ENCODE peak calls at places on chromosomes 11 and 22, in four cellular contexts. E is spleen, B is H1, K is HCT116. Y is an unnamed sample. For H3K4me1, the result is how much of the 10 kb centered on the place peaks cover.

GRCh38 chr11:75896843-75897419 is 81.9 kb downstream of the UVRAG start:
- DNase-seq in E (no peak), B (no peak), K (peak), Y (no peak)

GRCh38 chr11:69297926-69298777 is 4.2 kb downstream of the MYEOV start:
- DNase-seq in E (peak), B (no peak), K (peak), Y (peak)

GRCh38 chr11:44264761-44265160 is 45.2 kb downstream of the ALX4 start:
- DNase-seq in E (peak), B (no peak), K (no peak), Y (no peak)

GRCh38 chr11:118265954-118266353 is 1.9 kb upstream of the MPZL2 start:
- DNase-seq in E (no peak), B (no peak), K (no peak), Y (peak)

GRCh38 chr11:129861702-129862107 is 33.7 kb downstream of the NFRKB start:
- DNase-seq in E (no peak), B (peak), K (peak), Y (peak)

GRCh38 chr11:14971865-14972580 is at the start of gene CALCA:
- DNase-seq in E (no peak), B (no peak), K (no peak), Y (no peak)

GRCh38 chr11:12587333-12587997 is 86.8 kb upstream of the TEAD1 start:
- DNase-seq in E (no peak), B (no peak), K (no peak), Y (no peak)

GRCh38 chr11:106017088-106017487 is 5.0 kb downstream of the MSANTD4 start:
- DNase-seq in E (no peak), B (no peak), K (no peak), Y (no peak)

GRCh38 chr11:2816941-2817421 is 68.6 kb downstream of the CDKN1C start:
- DNase-seq in E (peak), B (no peak), K (no peak), Y (peak)

GRCh38 chr11:76808996-76809395 is 25.8 kb downstream of the TSKU start:
- DNase-seq in E (peak), B (no peak), K (no peak), Y (no peak)

GRCh38 chr22:37283393-37283937 is 1.2 kb downstream of the CYTH4 start:
- DNase-seq in E (peak), B (no peak), K (no peak), Y (no peak)

GRCh38 chr22:38309614-38310517 is 7.4 kb downstream of the CSNK1E start:
- DNase-seq in E (peak), B (no peak), K (no peak), Y (no peak)
- H3K4me1 ChIP-seq in E (half or more), B (under half), K (under half), Y (under half)

GRCh38 chr11:94924074-94925031 is 49.0 kb downstream of the CWC15 start:
- DNase-seq in E (no peak), B (no peak), K (no peak), Y (no peak)

GRCh38 chr11:94925422-94926270 is 47.7 kb downstream of the CWC15 start:
- DNase-seq in E (no peak), B (no peak), K (no peak), Y (no peak)

GRCh38 chr11:94926271-94926625 is 47.1 kb downstream of the CWC15 start:
- DNase-seq in E (no peak), B (no peak), K (no peak), Y (no peak)

GRCh38 chr11:94928146-94928995 is 45.0 kb downstream of the CWC15 start:
- DNase-seq in E (no peak), B (no peak), K (no peak), Y (no peak)

DNA sequence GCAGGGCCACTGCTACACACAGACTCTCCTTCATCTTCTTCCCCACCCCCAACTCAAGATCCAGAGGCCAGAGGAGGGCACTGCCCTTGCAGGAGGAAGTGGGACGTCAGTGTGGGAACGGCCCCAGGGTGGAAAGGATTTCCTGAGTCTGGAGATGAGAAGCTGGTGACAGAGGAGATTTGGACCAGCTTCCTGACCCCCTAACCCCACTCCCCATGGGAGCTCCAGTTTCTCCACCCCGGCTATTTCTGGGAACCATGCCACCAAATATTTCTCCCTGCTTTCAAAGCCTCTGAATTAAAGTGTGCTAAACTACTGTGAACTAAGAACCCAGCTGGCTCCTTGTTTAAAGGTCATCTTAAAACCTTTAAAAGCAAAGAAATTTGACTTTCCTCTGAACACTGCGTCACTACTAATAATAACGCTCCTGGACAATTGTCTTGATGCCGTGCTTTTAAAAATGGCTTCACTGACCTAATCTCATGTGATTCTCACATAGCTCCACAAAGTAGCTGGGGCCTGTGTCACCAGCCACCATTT is 46.6 kb downstream of the CWC15 start:
- DNase-seq in E (no peak), B (no peak), K (no peak), Y (peak)
- TF ChIP-seq POLR2AphosphoS5 in E (peak), B (no peak), K (no peak), Y (no peak)

DNA sequence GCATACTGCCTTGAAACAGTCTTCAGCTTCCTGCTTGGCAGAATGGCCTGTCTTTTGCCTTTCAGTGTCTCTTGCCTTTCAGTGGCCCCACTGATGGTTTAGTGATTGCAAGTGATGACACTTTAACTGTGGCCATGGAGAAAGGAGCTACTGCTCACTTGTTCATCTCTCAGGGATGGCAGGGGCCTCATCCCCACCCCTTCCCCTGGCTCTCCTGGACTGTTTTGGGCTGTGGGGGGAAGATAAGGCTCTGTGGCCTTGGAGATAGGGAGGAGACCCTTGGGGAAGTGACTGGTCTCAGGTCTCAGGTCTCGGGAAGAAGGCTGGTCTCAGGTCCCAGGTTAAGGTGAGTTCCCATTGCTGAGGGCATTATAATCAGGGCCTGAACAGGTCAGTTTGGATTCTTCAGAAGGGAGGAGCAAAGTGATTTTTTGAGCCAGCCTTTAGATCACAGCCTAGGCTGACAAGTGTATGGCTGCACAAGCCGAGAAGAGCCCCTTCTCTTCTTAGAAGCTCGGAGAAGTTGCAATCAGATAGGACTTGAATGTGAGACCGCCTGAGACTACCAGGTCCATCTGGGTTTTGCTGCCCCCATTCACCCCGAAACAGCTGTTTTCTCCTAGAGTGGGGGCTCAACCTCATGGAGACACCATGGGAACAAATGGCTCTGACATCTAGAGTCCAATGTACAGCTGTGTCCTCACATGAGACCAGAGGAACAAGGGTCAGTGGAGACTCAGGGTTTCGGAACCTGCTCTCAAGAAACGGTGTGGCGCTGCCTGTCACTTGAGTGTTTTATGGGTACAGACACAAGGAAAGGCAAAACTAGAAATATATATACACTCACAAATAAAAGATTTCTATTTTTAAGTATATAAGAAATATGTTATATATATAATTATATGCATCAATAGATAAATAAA is 15.9 kb upstream of the P2RY2 start:
- DNase-seq in E (no peak), B (no peak), K (no peak), Y (no peak)
- H3K4me3 ChIP-seq in E (no peak), B (no peak), K (no peak), Y (no peak)

DNA sequence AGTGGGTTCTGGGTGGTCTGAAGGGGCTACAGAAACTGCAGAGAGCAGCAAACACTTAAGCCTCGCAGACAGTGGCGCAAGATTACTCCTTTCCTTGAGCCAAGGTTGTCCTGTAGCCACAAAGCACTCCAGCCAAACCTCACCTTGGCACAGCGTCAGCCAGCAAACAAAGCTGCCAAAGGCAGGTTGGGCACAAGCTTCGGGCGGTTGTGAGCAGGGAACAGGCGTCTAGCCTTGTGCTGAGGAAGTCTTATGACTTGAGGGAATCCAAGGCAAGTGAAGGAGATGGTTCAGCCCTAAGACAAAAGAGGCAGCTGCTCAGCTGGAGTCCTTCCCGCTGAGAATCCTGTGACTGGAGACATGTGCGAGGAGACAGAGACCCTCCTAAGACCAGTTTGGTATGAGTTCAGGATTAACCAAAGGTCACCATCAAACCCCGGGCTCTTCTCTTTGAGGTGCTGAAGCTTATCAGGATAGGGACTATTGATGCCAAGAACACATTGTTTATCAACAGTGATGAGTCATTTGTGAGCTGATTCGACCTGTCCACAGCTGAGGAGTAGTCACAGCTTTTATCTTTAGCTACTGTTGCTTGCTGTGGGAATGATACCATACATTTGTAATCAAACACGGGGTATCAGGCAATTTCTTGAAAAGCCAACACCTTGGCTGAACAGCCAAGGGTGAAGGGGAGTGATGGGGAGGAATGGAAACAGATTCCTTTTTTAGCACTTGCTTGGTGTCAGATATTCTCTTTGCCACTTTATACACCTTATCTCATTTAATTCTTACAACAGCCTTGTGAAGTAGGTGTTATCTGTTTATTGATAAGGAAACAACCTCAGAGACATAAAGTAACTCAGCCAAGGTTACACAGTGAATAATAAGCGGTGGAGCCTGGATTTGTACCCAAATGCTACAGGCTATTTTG is 4.6 kb downstream of the ADM start:
- DNase-seq in E (peak), B (no peak), K (peak), Y (peak)
- H3K4me1 ChIP-seq in E (under half), B (under half), K (half or more), Y (under half)

DNA sequence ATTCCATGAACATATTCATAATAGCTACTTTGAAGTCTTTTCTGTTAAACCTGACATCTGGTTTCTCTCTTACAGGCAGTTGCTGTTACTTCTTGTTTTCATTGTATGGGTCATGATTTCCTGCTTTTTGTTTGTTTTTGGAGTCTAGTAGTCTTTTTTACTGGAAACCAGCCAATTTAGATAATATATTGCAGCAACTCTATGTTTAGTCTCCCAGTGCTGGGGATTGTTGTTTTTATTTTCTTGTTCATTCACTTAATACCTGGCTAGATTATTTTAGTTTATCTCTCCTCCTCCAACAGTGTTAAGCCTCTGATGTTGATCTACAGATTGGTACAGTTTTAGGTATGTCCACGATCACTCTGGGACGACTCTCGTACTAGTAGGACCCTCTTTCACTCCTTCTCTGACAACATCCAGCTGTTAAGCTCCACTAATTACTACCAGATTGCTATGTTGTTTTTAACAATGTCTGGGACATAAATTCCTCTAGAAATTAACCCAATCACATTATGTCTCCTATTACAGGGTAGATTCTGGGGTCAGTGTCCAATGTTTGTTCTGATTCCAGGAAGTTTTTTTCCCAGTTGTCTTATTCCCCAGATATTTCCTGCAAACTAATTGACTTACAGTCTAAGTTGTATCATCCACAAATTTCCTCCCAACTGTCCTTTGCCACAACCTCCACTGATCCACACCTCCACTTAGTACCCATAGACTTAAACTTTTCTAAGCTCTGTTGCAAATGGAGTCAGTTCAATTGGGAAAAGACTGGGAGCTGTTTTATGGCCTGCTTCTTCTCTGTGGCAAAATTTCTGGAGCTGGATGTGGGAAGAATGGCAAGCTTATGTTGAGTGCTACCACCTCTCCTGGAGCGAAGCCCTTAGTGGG is 1280.6 kb upstream of the CNTN5 start:
- DNase-seq in E (no peak), B (no peak), K (no peak), Y (no peak)
- TF ChIP-seq POLR2AphosphoS5 in E (no peak), B (no peak), K (no peak), Y (no peak)